ENCODE peak calls at places on chromosomes 7 and 10, in four cellular contexts. G is H1, Z is suprapubic skin, L is A549. P is an unnamed sample.

GRCh38 chr10:83367036-83367435 is 772.3 kb upstream of the GHITM start:
- DNase-seq in G (no peak), Z (no peak), L (no peak), P (no peak)

GRCh38 chr7:74222851-74223710 is 13.3 kb downstream of the LAT2 start:
- DNase-seq in L (no peak), Z (no peak), G (no peak), P (no peak)

GRCh38 chr10:99983280-99983988 is 26.3 kb downstream of the DNMBP start:
- DNase-seq in L (no peak), Z (no peak), G (no peak), P (no peak)

GRCh38 chr10:70561051-70561450 is 41.5 kb downstream of the PRF1 start:
- DNase-seq in L (no peak), G (no peak), Z (no peak), P (no peak)

GRCh38 chr10:133034092-133034491 is 53.6 kb upstream of the ADGRA1 start:
- DNase-seq in Z (no peak), L (no peak), G (no peak), P (no peak)

GRCh38 chr7:11747715-11748485 is 84.1 kb downstream of the THSD7A start:
- DNase-seq in G (no peak), Z (no peak), L (no peak), P (no peak)

GRCh38 chr10:33524966-33525365 is 190.5 kb upstream of the NRP1 start:
- DNase-seq in L (no peak), Z (no peak), G (no peak), P (no peak)

GRCh38 chr7:111390000-111390399 is 172.3 kb downstream of the IMMP2L start:
- DNase-seq in G (no peak), L (no peak), Z (no peak), P (no peak)

GRCh38 chr7:132423594-132424200 is 152.6 kb downstream of the PLXNA4 start:
- DNase-seq in G (no peak), Z (no peak), L (no peak), P (no peak)

GRCh38 chr10:113648478-113648877 is 15.4 kb downstream of the NRAP start:
- DNase-seq in L (no peak), G (no peak), Z (no peak), P (no peak)

GRCh38 chr7:98395481-98395880 is 5.4 kb downstream of the BAIAP2L1 start:
- DNase-seq in Z (no peak), G (no peak), L (no peak), P (no peak)

GRCh38 chr10:18594574-18595156 is 56.7 kb downstream of the NSUN6 start:
- DNase-seq in L (no peak), Z (no peak), G (no peak), P (no peak)

GRCh38 chr10:5018150-5018549 is 14.5 kb upstream of the AKR1C2 start:
- DNase-seq in L (no peak), G (no peak), Z (no peak), P (no peak)

GRCh38 chr10:59907537-59907917 is 1.2 kb upstream of the CCDC6 start:
- DNase-seq in Z (no peak), G (no peak), L (no peak), P (no peak)

GRCh38 chr7:82428186-82428961 is 15.2 kb downstream of the CACNA2D1 start:
- DNase-seq in G (no peak), L (no peak), Z (no peak), P (no peak)

GRCh38 chr10:93463723-93464511 is 18.2 kb downstream of the MYOF start:
- DNase-seq in G (no peak), Z (no peak), L (no peak), P (no peak)

GRCh38 chr10:101075775-101076174 is 14.0 kb downstream of the KAZALD1 start:
- DNase-seq in Z (no peak), L (no peak), G (no peak), P (no peak)

GRCh38 chr7:144255471-144255897 is 9.1 kb downstream of the OR2A7 start:
- DNase-seq in L (no peak), Z (no peak), G (no peak), P (no peak)

GRCh38 chr7:80439894-80440811 is 71.7 kb downstream of the GNAT3 start:
- DNase-seq in G (no peak), L (no peak), Z (no peak), P (no peak)

GRCh38 chr7:157865351-157866165 is 528.8 kb downstream of the DNAJB6 start:
- DNase-seq in L (no peak), Z (no peak), G (no peak), P (no peak)

GRCh38 chr7:85287126-85287825 is 100.4 kb upstream of the SEMA3D start:
- DNase-seq in Z (no peak), L (no peak), G (no peak), P (no peak)

GRCh38 chr7:145884716-145885514 is 231.7 kb upstream of the CNTNAP2 start:
- DNase-seq in Z (no peak), G (no peak), L (no peak), P (no peak)

GRCh38 chr7:24880886-24881285 is 99.1 kb downstream of the OSBPL3 start:
- DNase-seq in Z (no peak), L (no peak), G (no peak), P (no peak)

GRCh38 chr10:68897336-68897741 is 3.8 kb upstream of the DDX50 start:
- DNase-seq in G (no peak), Z (no peak), L (peak; percentile 49), P (peak; percentile 37)

GRCh38 chr10:137606-138005 is 2.4 kb downstream of the ZMYND11 start:
- DNase-seq in Z (no peak), L (no peak), G (no peak), P (no peak)

GRCh38 chr7:158707610-158708009 is 3.0 kb upstream of the NCAPG2 start:
- DNase-seq in L (no peak), Z (no peak), G (no peak), P (no peak)

GRCh38 chr7:101885597-101885955 is 68.2 kb downstream of the CUX1 start:
- DNase-seq in Z (no peak), L (no peak), G (no peak), P (peak; percentile 35)
- H3K27ac ChIP-seq in Z (no peak overlapping the region), L (peak overlapping the region; percentile 96), G (no peak overlapping the region), P (peak overlapping the region; percentile 90)

GRCh38 chr10:27240891-27241639 is 468 bp upstream of the ACBD5 start:
- DNase-seq in G (no peak), L (no peak), Z (peak; percentile 80), P (peak; percentile 41)

GRCh38 chr10:27242473-27242950 is 1.9 kb upstream of the ACBD5 start:
- DNase-seq in L (no peak), Z (no peak), G (no peak), P (no peak)

GRCh38 chr10:27240212-27240890 is at the start of gene ACBD5:
- DNase-seq in Z (peak; percentile 96), L (peak; percentile 51), G (no peak), P (peak; percentile 88)

GRCh38 chr10:27242951-27243551 is 2.5 kb upstream of the ACBD5 start:
- DNase-seq in L (peak; percentile 30), Z (peak; percentile 60), G (no peak), P (peak; percentile 50)

DNA sequence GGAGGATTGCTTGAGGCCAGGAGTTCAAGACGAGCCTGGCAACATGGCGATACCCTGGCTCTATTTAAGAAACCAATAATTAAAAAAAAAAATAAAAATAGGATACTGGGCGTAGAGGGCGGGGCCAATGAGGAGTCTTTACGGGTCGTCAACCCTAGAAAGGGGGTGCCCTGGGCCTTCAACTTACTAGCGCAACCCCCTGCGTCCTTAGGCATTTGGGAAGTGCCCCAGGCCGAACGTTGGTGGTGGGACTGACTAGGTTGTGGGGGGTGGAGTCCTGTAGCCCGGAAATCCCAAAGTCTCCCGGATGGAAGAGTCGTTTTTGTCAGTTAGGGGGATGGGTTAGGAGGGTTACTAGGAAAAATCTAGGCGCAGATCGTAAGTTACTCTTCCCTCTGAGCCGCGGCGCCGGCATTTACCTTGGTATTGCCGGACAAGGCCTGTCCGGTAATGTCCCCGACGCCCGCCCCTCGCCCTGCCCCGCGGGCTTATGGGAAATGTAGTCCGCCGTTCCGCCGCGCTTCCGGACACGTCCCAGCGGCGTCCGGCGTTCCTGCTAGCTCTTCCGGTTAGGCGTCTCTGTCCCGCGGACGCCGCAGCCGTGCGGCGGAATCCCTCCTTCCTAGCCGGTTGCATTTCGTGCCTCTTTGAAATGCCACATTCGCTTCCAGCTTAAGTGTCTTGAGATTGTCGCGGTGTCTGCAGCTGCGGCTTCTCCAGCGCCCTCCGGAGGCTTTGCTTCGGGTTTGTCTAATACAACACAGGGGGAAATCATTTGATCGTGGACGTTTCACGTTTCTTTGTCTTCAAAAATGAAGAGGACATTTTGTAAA is 1.3 kb upstream of the ACBD5 start:
- DNase-seq in Z (peak; percentile 94), G (peak; percentile 87), L (peak; percentile 64), P (peak; percentile 92)
- TF ChIP-seq POLR2A in Z (peak; percentile 57), G (peak; percentile 46), L (peak; percentile 80), P (peak; percentile 74)

DNA sequence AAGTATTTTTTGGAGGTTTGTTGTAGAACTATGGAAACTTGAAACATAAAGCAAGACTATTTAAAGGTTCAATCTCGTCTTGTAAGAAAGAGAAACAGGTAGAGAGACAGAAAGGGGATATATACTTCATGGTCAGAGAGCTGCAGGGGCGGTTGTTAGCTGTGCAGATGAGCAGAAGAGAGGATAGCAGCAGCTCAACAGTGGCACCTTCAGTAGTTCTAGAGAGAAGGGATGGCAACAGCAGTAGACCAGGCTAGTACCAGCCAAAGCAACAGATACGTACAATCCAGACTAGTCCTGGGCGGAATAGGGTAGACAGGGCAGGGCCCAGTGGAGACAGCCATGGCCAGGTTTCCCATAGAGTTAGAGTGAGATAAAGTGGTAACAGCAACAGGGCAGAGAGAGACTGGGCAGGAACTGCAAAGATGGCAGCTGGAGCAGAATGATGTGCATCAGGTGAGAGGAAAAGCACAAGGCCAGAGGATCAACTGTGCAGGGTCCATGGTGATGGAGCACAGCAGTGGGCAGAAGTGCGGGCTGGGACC is 145.2 kb downstream of the FRMD4A start:
- DNase-seq in L (no peak), G (peak; percentile 80), Z (no peak), P (no peak)
- TF ChIP-seq EP300 in L (no peak), G (peak; percentile 58), Z (no peak), P (no peak)

DNA sequence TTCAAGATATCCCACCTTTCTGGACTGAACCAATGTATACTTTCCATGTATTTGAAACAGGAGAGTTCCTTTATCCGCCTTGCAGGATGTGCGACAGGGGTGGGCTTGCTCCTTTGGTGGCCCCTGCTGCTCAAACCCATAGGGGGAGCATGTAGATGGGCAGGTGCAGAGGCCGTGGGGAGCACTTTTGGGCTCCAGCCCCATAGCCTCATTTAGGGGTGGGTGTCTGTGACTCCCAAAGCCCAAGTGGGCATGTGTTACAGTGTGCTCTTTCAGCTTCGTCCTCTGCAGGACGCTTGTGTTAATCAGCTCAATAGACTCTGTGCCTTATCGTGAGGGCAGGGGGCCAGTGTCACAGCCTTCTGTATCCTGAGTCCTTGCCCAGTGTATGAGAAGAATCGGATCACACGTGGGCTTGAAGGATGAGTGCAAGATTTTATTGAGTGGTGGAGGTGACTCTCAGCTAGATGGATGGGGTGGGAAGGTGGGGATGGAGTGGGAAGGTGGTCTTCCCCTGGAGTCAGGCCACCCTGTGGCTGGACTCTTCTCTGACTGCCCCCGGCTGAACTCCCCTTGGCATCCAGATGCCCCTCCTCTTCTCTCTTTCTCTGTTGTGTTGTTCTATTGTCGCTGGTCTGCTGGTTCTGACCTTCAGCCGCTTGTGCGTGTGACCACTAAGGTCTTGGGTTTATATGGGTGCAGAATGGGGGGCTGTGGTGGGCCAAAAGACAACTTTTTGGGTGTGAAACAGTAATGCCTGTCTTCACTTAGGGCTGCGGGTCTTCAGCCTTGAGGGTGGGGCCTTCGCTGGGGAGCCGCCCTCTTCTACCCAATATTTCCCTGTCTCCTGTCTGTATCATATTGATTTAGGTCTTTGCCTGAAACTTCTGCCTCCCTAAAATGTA is 262.2 kb downstream of the GLRX3 start:
- DNase-seq in Z (no peak), G (no peak), L (no peak), P (no peak)
- H3K27ac ChIP-seq in Z (no peak overlapping the region), G (no peak overlapping the region), L (no peak overlapping the region), P (no peak overlapping the region)